ENCODE peak calls at places on chromosome X, in four cellular contexts. C is sigmoid colon, L is body of pancreas, K is A549. M is an unnamed sample.
A peak's percentile ranks its signal among the peaks of the same experiment; 100 is the strongest.

GRCh38 chrX:110146521-110146920 is 143.6 kb downstream of the TMEM164 start:
- DNase-seq in C (no peak), L (peak; percentile 20), K (peak; percentile 52), M (no peak)

GRCh38 chrX:149527705-149528104 is 13.1 kb upstream of the EOLA1 start:
- DNase-seq in C (no peak), L (no peak), K (peak; percentile 53), M (no peak)

GRCh38 chrX:12701625-12702024 is 89.6 kb upstream of the PRPS2 start:
- DNase-seq in C (peak; percentile 73), L (peak; percentile 70), K (peak; percentile 83), M (no peak)

GRCh38 chrX:40573763-40574162 is 7.0 kb upstream of the ATP6AP2 start:
- DNase-seq in C (no peak), L (no peak), K (peak; percentile 54), M (no peak)

GRCh38 chrX:10176121-10177003 is 19.6 kb downstream of the CLCN4 start:
- DNase-seq in C (no peak), L (peak; percentile 22), K (no peak), M (no peak)

GRCh38 chrX:10158279-10158939 is 1.6 kb downstream of the CLCN4 start:
- DNase-seq in C (no peak), L (no peak), K (no peak), M (peak; percentile 89)

GRCh38 chrX:71117358-71117757 is 1.0 kb upstream of the MED12 start:
- DNase-seq in C (no peak), L (no peak), K (no peak), M (no peak)

GRCh38 chrX:22730542-22730941 is 269.2 kb upstream of the DDX53 start:
- DNase-seq in C (no peak), L (no peak), K (peak; percentile 0), M (no peak)

GRCh38 chrX:21799767-21800166 is 39.6 kb upstream of the MBTPS2 start:
- DNase-seq in C (no peak), L (no peak), K (no peak), M (no peak)

GRCh38 chrX:153481043-153481442 is 10.7 kb upstream of the HAUS7 start:
- DNase-seq in C (no peak), L (no peak), K (no peak), M (no peak)

GRCh38 chrX:11756354-11757318 is 1.4 kb upstream of the MSL3 start:
- DNase-seq in C (no peak), L (no peak), K (no peak), M (no peak)

GRCh38 chrX:97968376-97969104 is 1084.8 kb downstream of the RPA4 start:
- DNase-seq in C (no peak), L (no peak), K (no peak), M (no peak)
- H3K4me1 ChIP-seq in C (no peaks in the 10 kb centered on the region), L (no peaks in the 10 kb centered on the region), K (no peaks in the 10 kb centered on the region), M (no peaks in the 10 kb centered on the region)

GRCh38 chrX:1591102-1591862 is at the start of gene AKAP17A:
- DNase-seq in C (peak; percentile 98), L (peak; percentile 98), K (peak; percentile 96), M (peak; percentile 99)
- TF ChIP-seq POLR2A in C (no peak), L (peak; percentile 46), K (no peak), M (peak; percentile 64)

DNA sequence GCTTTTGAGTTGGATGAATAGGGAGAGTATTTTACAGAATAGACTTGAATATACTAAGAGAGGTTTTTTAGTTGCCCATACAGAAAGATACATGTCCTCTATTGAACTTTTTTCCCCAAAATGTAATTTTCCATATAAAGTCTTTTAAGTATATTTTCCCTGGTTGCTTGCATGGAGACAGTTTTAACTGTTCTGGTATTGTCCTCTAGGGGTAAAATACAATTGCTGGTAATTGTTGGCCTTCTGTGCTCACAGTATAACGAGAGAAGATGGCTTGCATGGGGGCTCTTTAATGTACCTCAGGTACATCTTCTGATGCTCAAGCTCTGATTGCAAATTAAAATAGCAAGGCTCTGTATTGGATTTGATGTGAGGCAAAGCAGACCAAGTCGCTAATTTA is 136.1 kb downstream of the ARX start:
- DNase-seq in C (no peak), L (no peak), K (no peak), M (no peak)
- TF ChIP-seq CTCF in C (no peak), L (no peak), K (no peak), M (no peak)

DNA sequence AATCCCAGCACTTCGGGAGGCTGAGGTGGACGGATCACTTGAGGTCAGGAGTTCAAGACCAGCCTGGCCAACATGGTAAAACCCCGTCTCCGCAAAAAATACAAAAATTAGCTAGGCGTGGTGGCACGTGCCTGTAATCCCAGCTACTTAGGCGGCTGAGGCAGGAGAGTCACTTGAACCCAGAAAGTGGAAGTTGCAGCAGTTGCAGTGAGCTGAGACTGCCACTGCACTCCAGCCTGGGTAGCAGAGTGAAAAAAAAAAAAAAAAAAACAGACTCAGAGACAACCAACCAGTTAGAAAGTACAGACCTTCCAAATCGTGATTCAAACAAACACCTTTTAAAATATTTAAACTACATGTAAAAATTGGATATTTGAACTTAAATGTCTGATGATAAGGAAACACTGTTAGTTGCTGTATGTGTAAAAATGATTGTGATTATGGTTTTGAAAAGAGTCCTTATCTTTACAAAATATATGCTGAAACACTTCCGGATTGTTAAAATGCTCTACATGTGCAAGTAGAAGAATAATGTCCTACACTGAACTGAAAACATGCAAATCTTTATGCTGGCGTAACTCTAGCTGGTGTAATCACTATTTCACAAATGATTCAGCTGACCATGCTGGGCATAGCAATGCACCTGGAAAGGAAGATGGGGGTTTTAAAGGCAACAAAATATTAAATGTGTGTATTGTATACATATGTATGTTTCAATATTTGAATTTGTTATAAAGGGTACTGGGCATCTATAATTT is 37.8 kb downstream of the SH3KBP1 start:
- DNase-seq in C (no peak), L (no peak), K (no peak), M (no peak)
- H3K4me1 ChIP-seq in C (no peaks in the 10 kb centered on the region), L (no peaks in the 10 kb centered on the region), K (peaks cover 13% of the 10 kb centered on the region), M (peaks cover 4% of the 10 kb centered on the region)

DNA sequence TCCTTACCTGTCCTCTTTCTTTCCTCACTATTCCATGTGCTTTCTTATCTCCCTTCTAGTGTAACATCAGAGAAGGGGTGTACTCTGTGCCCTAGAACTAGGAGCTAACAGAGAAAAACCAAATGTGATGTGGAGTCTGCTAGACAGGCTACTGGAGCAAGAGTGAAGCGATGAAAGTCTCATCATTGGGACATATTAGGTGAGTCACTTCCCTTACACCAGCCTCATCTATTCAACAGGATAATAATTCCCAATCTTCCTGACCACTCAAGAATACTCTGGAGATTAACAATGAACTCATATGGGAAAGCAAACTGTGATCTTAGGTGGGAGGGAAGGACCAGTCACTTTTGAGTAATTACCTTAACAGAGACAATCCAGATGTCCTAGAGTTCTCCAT is 58.1 kb downstream of the RAB40A start:
- DNase-seq in C (no peak), L (no peak), K (no peak), M (no peak)
- TF ChIP-seq POLR2A in C (no peak), L (no peak), K (no peak), M (no peak)

DNA sequence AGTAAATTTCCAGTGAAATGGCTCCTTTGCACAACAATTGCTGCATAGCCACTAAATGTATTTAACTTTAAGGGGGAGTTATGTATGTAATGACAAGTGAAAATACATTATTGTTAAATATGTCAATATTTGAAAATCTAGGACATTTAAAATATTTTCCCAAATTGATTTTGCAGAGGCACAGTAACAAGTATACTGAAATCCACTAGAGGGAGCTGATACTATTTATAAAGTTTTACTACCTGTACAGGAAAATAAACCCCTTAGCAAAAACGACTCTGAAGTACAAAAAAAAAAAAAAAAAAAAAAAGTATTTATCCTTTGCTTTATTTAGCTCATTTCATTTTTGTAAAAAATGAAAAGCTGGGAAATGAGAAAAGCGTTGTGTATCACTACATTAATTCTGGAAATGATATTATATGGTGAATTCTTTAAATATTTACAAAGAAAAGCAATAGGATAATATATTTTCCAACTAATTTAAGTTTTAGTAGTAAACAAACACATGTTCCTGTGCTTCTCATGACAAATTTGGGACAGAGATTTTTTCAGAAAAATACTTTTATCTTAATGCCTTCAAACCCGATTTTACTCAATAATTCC is 727.7 kb downstream of the DMD start:
- DNase-seq in C (no peak), L (no peak), K (no peak), M (no peak)
- TF ChIP-seq CTCF in C (no peak), L (no peak), K (no peak), M (no peak)

DNA sequence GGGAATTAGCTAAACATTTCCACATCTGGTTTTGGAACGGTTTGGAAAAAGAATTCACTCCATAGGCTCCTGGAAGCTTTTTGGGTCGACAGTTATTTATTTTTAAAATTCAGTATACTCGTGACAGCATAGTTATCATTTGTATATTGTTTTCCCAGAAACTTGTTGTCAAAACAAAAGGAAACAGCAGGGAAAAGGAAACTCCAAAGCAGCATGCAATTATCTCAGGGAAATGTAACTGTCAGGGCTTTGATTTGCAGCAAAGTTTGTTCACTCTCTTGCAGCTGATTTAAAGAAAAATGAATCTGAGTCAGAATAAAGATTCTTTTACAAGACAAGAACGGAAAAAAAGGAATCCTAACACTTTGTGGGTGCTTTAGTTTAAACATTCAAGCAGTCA is 86.4 kb downstream of the PLAC1 start:
- DNase-seq in C (no peak), L (no peak), K (no peak), M (no peak)
- H3K4me1 ChIP-seq in C (no peaks in the 10 kb centered on the region), L (no peaks in the 10 kb centered on the region), K (peaks cover 67% of the 10 kb centered on the region), M (no peaks in the 10 kb centered on the region)

GRCh38 chrX:119606508-119607389 is 525 bp upstream of the NKRF start:
- DNase-seq in C (no peak), L (no peak), K (no peak), M (no peak)
- TF ChIP-seq POLR2A in C (no peak), L (no peak), K (no peak), M (no peak)

GRCh38 chrX:53486285-53486684 is 52.1 kb upstream of the HSD17B10 start:
- DNase-seq in C (no peak), L (no peak), K (no peak), M (no peak)

GRCh38 chrX:53483838-53484420 is 49.8 kb upstream of the HSD17B10 start:
- DNase-seq in C (no peak), L (no peak), K (no peak), M (no peak)

GRCh38 chrX:53479295-53479694 is 45.1 kb upstream of the HSD17B10 start:
- DNase-seq in C (no peak), L (no peak), K (peak; percentile 21), M (no peak)

GRCh38 chrX:53481093-53481492 is 46.9 kb upstream of the HSD17B10 start:
- DNase-seq in C (no peak), L (peak; percentile 12), K (peak; percentile 17), M (no peak)

DNA sequence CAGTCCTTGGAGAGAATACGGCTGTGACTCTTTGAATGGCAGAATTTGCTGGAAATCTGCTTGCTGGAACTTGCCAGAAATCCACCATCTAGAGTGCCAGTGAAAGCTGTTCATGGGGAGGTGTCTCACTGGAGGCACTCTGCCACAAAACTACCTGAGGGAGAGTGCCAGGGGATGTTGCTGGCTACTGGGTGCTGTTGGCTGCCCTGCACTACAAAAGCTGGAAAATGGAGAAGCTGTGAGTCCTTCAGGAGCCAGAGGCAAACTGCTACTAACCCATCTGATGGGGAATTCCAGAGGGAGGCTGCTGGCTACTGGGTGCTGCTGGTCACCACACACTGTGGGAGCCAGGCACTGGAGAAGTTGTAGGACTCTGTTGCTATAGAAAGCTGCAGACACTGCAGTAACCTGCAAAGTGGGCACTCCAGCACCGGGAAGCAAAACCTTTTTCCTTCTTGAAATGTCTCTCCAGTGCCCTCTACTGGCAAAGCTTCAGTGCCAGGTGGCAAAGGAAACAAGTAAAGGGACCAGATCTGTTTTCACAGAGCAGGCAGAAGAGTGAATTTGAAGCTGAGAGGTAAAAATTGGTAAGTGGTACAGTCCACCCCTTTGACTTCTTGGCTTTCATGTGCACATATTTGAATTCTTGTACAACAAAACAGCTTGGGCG is 47.8 kb upstream of the HSD17B10 start:
- DNase-seq in C (peak; percentile 66), L (peak; percentile 66), K (peak; percentile 78), M (no peak)
- TF ChIP-seq CTCF in C (no peak), L (peak; percentile 66), K (peak; percentile 65), M (peak; percentile 65)

M was measured in spleen.